ENCODE peak calls at places on chromosomes 6 and 20, in seven cellular contexts. X, M, P, O, K, J and E are unnamed samples.
A peak's percentile ranks its signal among the peaks of the same experiment; 100 is the strongest.

GRCh38 chr6:56370591-56371198 is 123.3 kb upstream of the COL21A1 start:
- DNase-seq in M (peak; percentile 14), O (no peak), X (peak; percentile 97), P (peak; percentile 95), K (no peak), J (peak; percentile 98), E (peak; percentile 82)

GRCh38 chr6:157481189-157481864 is 100.3 kb downstream of the ZDHHC14 start:
- DNase-seq in P (no peak), O (no peak), J (no peak), K (no peak), M (no peak), X (no peak), E (no peak)

GRCh38 chr6:30556964-30557682 is at the start of gene PRR3:
- DNase-seq in K (peak; percentile 91), P (peak; percentile 53), X (peak; percentile 93), J (peak; percentile 82), O (peak; percentile 66), M (peak; percentile 96), E (peak; percentile 94)

GRCh38 chr20:62605996-62606395 is 36.3 kb upstream of the SLCO4A1 start:
- DNase-seq in J (no peak), K (no peak), X (no peak), O (no peak), P (no peak), M (no peak), E (no peak)

GRCh38 chr6:5464096-5464885 is 203.0 kb downstream of the FARS2 start:
- DNase-seq in X (no peak), M (no peak), J (no peak), P (no peak), K (no peak), O (no peak), E (no peak)

GRCh38 chr20:1388706-1389483 is 4.0 kb downstream of the FKBP1A start:
- DNase-seq in J (no peak), O (no peak), X (no peak), P (no peak), M (no peak), K (no peak), E (no peak)

GRCh38 chr6:151911401-151911800 is 103.9 kb downstream of the ESR1 start:
- DNase-seq in O (no peak), X (no peak), M (no peak), P (peak; percentile 66), K (no peak), J (no peak), E (no peak)

GRCh38 chr6:147268254-147268653 is 64.0 kb downstream of the STXBP5 start:
- DNase-seq in X (no peak), P (peak; percentile 71), J (no peak), K (no peak), M (no peak), O (no peak), E (no peak)

GRCh38 chr6:52547647-52548352 is 29.1 kb downstream of the TRAM2 start:
- DNase-seq in P (no peak), O (no peak), K (no peak), M (no peak), J (no peak), X (peak; percentile 49), E (no peak)

GRCh38 chr6:170259301-170259700 is 31.6 kb downstream of the DLL1 start:
- DNase-seq in M (no peak), P (no peak), J (no peak), K (no peak), O (no peak), X (no peak), E (no peak)

GRCh38 chr6:46325561-46326525 is 155.1 kb upstream of the ENPP5 start:
- DNase-seq in X (peak; percentile 37), M (peak; percentile 73), O (peak; percentile 2), P (no peak), K (no peak), J (peak; percentile 83), E (peak; percentile 77)

GRCh38 chr6:95133578-95133977 is 443.8 kb upstream of the MANEA start:
- DNase-seq in X (no peak), M (no peak), J (peak; percentile 50), K (no peak), O (no peak), P (peak; percentile 68), E (peak; percentile 1)

GRCh38 chr6:125665415-125665814 is 84.0 kb upstream of the HEY2 start:
- DNase-seq in M (no peak), X (no peak), K (no peak), O (no peak), P (no peak), J (no peak), E (no peak)

GRCh38 chr6:80182291-80182690 is 75.8 kb downstream of the BCKDHB start:
- DNase-seq in O (no peak), J (no peak), X (peak; percentile 23), M (no peak), K (no peak), P (peak; percentile 50), E (no peak)

GRCh38 chr6:42440027-42440426 is 11.7 kb downstream of the TRERF1 start:
- DNase-seq in K (no peak), J (no peak), M (no peak), X (no peak), O (no peak), P (no peak), E (no peak)

GRCh38 chr6:163314791-163315404 is 99.6 kb upstream of the QKI start:
- DNase-seq in K (no peak), P (peak; percentile 15), X (no peak), M (peak; percentile 79), O (no peak), J (no peak), E (no peak)

GRCh38 chr6:157194643-157195042 is 128.7 kb downstream of the TMEM242 start:
- DNase-seq in J (no peak), K (no peak), X (peak; percentile 11), P (peak; percentile 34), M (no peak), O (no peak), E (no peak)